ENCODE peak calls at places on chromosomes 11 and 22, in ten cellular contexts. W is AG04450, P is left ventricle myocardium inferior, A is tibial artery, R is hepatocyte, M is Peyer's patch, F is left lung, I is astrocyte, U is uterus, J is endothelial cell of umbilical vein. N is an unnamed sample.
A peak's percentile ranks its signal among the peaks of the same experiment; 100 is the strongest.

GRCh38 chr11:117199061-117199915 is at the start of gene TAGLN:
- DNase-seq in W (peak; percentile 91), F (peak; percentile 76), A (peak; percentile 98), U (peak; percentile 94), I (peak; percentile 94), P (peak; percentile 77), J (peak; percentile 37), M (peak; percentile 63), R (peak; percentile 78), N (peak; percentile 80)

GRCh38 chr11:126808851-126809250 is 191.7 kb downstream of the KIRREL3 start:
- DNase-seq in A (no peak), J (no peak), M (no peak), I (no peak), W (no peak), F (no peak), R (no peak), U (no peak), P (no peak), N (no peak)

GRCh38 chr11:94674005-94674491 is 94.1 kb upstream of the AMOTL1 start:
- DNase-seq in J (no peak), P (no peak), I (no peak), A (no peak), W (no peak), M (no peak), U (peak; percentile 37), R (no peak), F (no peak), N (no peak)

GRCh38 chr11:113137735-113138529 is 176.5 kb upstream of the TTC12 start:
- DNase-seq in U (no peak), M (no peak), F (no peak), R (no peak), J (no peak), W (no peak), I (no peak), P (no peak), A (no peak), N (no peak)

GRCh38 chr11:13279487-13279834 is 1.9 kb downstream of the BMAL1 start:
- DNase-seq in I (no peak), R (no peak), W (no peak), U (no peak), M (no peak), A (no peak), J (no peak), F (no peak), P (no peak), N (no peak)

GRCh38 chr11:50078001-50078400 is 45.3 kb downstream of the OR4C45 start:
- DNase-seq in F (no peak), P (no peak), U (no peak), R (no peak), I (no peak), W (no peak), M (no peak), J (no peak), A (no peak), N (no peak)

GRCh38 chr22:37101311-37102063 is 8.0 kb downstream of the TMPRSS6 start:
- DNase-seq in I (no peak), F (no peak), W (no peak), R (no peak), J (no peak), P (no peak), U (no peak), A (no peak), M (no peak), N (no peak)

GRCh38 chr11:131064373-131064991 is 148.2 kb upstream of the SNX19 start:
- DNase-seq in P (peak; percentile 25), F (no peak), J (peak; percentile 23), M (no peak), I (peak; percentile 43), A (no peak), U (peak; percentile 17), R (peak; percentile 80), W (peak; percentile 55), N (peak; percentile 51)

GRCh38 chr11:69301491-69302401 is 7.8 kb downstream of the MYEOV start:
- DNase-seq in F (peak; percentile 81), P (no peak), I (peak; percentile 86), R (peak; percentile 47), W (peak; percentile 42), J (peak; percentile 65), U (no peak), M (no peak), A (no peak), N (no peak)

GRCh38 chr11:86625981-86626380 is 46.4 kb downstream of the ME3 start:
- DNase-seq in A (no peak), W (no peak), J (no peak), R (no peak), M (no peak), P (no peak), U (no peak), F (no peak), I (no peak), N (no peak)

GRCh38 chr11:122833133-122833470 is 5.2 kb upstream of the CRTAM start:
- DNase-seq in I (no peak), J (no peak), P (no peak), M (no peak), U (no peak), A (no peak), R (no peak), W (no peak), F (no peak), N (no peak)

GRCh38 chr11:94773842-94774241 is 5.7 kb downstream of the AMOTL1 start:
- DNase-seq in P (no peak), R (no peak), J (no peak), I (no peak), A (no peak), M (no peak), U (no peak), W (no peak), F (no peak), N (no peak)

GRCh38 chr22:20433686-20434241 is 3.9 kb downstream of the SCARF2 start:
- DNase-seq in R (no peak), F (peak; percentile 27), J (no peak), I (no peak), A (peak; percentile 45), M (peak; percentile 26), P (no peak), U (no peak), W (no peak), N (no peak)

GRCh38 chr11:122214567-122214966 is 98.6 kb upstream of the BLID start:
- DNase-seq in U (no peak), I (peak; percentile 73), P (no peak), M (no peak), W (no peak), F (no peak), R (no peak), A (no peak), J (no peak), N (no peak)

DNA sequence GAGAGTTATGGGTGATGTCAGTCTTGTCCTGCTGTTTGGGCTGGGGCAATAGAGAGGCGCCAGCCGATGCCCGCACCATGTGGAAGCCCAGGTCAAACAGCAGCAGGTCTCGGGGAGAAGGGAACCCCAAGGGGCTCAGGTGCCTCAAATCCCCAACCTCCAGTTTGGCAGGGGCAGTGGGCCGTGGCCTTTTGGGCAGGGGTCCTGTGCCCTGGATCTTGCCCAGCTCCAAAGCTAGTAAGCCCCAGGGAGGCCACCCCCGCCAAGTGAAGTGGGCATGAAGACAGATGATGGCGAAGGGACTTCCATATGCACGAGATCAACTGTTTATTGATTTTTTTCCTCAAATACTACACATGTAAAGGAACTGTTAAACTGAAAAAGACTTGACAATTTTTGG is 12.4 kb upstream of the ARFGAP3 start:
- DNase-seq in F (no peak), M (no peak), W (no peak), A (no peak), I (no peak), R (no peak), J (no peak), P (no peak), U (no peak), N (no peak)
- H3K27ac ChIP-seq in F (peak overlapping the region; percentile 63), M (no peak overlapping the region), W (no peak overlapping the region), A (peak overlapping the region; percentile 76), I (no peak overlapping the region), R (no peak overlapping the region), J (no peak overlapping the region), P (peak overlapping the region; percentile 73), U (no peak overlapping the region), N (no peak overlapping the region)

GRCh38 chr11:29962243-29962642 is 54.6 kb downstream of the KCNA4 start:
- DNase-seq in U (no peak), F (no peak), J (no peak), I (no peak), P (no peak), M (no peak), W (no peak), R (peak; percentile 7), A (no peak), N (no peak)
- TF ChIP-seq CTCF in U (no peak), F (no peak), J (no peak), I (no peak), P (peak; percentile 39), M (no peak), W (peak; percentile 32), R (no peak), A (no peak), N (peak; percentile 38)

DNA sequence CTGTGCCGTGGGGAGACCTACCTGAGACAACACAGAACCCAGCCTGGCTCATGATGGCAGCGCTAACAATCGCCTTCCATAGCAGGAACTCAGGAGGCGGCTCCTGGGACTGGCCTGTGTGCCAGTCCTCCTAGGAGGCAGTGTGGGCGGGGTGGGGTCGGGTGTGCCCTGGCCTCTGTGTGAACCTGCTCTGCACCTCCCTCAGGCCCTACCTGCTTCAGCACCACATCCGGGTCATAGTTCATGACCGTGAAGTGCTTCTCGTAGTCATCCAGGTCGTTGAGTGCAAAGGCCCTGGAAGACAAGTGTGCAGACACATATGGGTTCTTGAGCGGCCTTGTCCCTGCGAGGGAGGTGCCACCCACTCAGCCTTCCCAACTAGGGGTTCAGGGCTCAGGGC is 15.3 kb downstream of the TTLL12 start:
- DNase-seq in J (no peak), U (no peak), A (no peak), F (no peak), M (peak; percentile 90), P (no peak), R (no peak), I (no peak), W (no peak), N (no peak)
- H3K4me3 ChIP-seq in J (no peak overlapping the region), U (no peak overlapping the region), A (no peak overlapping the region), F (no peak overlapping the region), M (peak overlapping the region; percentile 47), P (no peak overlapping the region), R (no peak overlapping the region), I (no peak overlapping the region), W (no peak overlapping the region), N (no peak overlapping the region)

DNA sequence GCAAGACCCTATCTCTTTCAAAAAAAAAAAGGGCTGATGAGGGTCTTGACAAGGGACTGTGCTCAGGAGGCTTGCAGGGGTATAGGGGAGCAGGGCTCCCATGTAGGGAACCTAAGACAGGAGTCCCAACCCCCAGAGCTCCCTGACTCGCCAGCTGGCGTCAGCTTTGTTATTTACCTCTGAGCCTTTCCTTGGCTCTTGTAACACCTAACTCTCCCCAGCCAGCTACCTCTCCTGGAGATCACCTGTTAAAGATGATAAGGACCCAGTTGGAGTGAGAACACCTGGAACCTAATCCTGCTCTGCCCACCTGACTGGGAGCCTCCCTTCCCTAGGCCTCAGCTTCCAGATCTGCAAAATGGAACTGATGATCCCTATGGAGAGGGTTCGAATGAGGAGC is 13.2 kb downstream of the SLC35E4 start:
- DNase-seq in A (no peak), R (no peak), J (no peak), I (no peak), M (no peak), U (no peak), P (no peak), W (no peak), F (no peak), N (no peak)
- H3K27ac ChIP-seq in A (no peak overlapping the region), R (no peak overlapping the region), J (peak overlapping the region; percentile 51), I (peak overlapping the region; percentile 19), M (no peak overlapping the region), U (no peak overlapping the region), P (no peak overlapping the region), W (no peak overlapping the region), F (peak overlapping the region; percentile 7), N (no peak overlapping the region)

N was measured in heart right ventricle.